ENCODE peak calls at places on chromosomes 11 and 22, in five cellular contexts. U is adrenal gland, A is tibial artery, Q is ovary, X is lower lobe of right lung. V is an unnamed sample.

GRCh38 chr11:117830674-117831351 is 6.3 kb upstream of the FXYD2 start:
- DNase-seq in A (peak; percentile 21), X (no peak), U (no peak), Q (peak; percentile 12), V (no peak)

GRCh38 chr11:103994111-103994510 is 42.3 kb upstream of the DDI1 start:
- DNase-seq in A (no peak), X (no peak), U (no peak), Q (no peak), V (no peak)

GRCh38 chr22:30830907-30831306 is 136.2 kb downstream of the OSBP2 start:
- DNase-seq in X (no peak), A (no peak), Q (no peak), U (no peak), V (no peak)

GRCh38 chr11:130223291-130223971 is 63.8 kb downstream of the ST14 start:
- DNase-seq in A (no peak), X (peak; percentile 54), U (no peak), Q (no peak), V (no peak)

GRCh38 chr11:119366690-119367620 is 14.5 kb downstream of the USP2 start:
- DNase-seq in A (no peak), X (no peak), U (no peak), Q (no peak), V (no peak)

GRCh38 chr22:41826430-41827383 is 6.2 kb upstream of the SREBF2 start:
- DNase-seq in Q (no peak), U (peak; percentile 93), X (no peak), A (no peak), V (peak; percentile 72)

GRCh38 chr11:1238767-1239595 is 16.1 kb downstream of the MUC5B start:
- DNase-seq in U (no peak), Q (no peak), A (no peak), X (no peak), V (no peak)

GRCh38 chr22:22432937-22433336 is 75.6 kb downstream of the ZNF280B start:
- DNase-seq in U (no peak), Q (no peak), X (no peak), A (no peak), V (no peak)

GRCh38 chr11:27913650-27914049 is 194.3 kb downstream of the KIF18A start:
- DNase-seq in Q (no peak), X (no peak), A (no peak), U (no peak), V (no peak)

GRCh38 chr11:41497974-41498373 is 38.5 kb upstream of the LRRC4C start:
- DNase-seq in U (no peak), A (no peak), X (no peak), Q (no peak), V (no peak)

GRCh38 chr22:30325065-30325720 is 1.5 kb downstream of the TBC1D10A start:
- DNase-seq in Q (peak; percentile 77), A (peak; percentile 85), U (peak; percentile 84), X (no peak), V (peak; percentile 28)

GRCh38 chr11:33912405-33913361 is 20.8 kb upstream of the LMO2 start:
- DNase-seq in U (peak; percentile 21), Q (no peak), X (no peak), A (peak; percentile 42), V (no peak)

GRCh38 chr11:22371188-22371587 is 33.0 kb downstream of the SLC17A6 start:
- DNase-seq in X (no peak), Q (no peak), U (no peak), A (no peak), V (no peak)

GRCh38 chr11:93784935-93785360 is 866 bp downstream of the MED17 start:
- DNase-seq in A (no peak), Q (no peak), X (no peak), U (no peak), V (no peak)

GRCh38 chr22:25749420-25750169 is 7.6 kb downstream of the MYO18B start:
- DNase-seq in U (no peak), A (no peak), Q (no peak), X (no peak), V (no peak)

GRCh38 chr11:27926981-27927481 is 180.9 kb downstream of the KIF18A start:
- DNase-seq in U (no peak), Q (no peak), A (no peak), X (no peak), V (no peak)

GRCh38 chr11:776459-777287 is 614 bp downstream of the GATD1 start:
- DNase-seq in U (peak; percentile 47), X (peak; percentile 56), Q (peak; percentile 33), A (no peak), V (peak; percentile 49)

GRCh38 chr11:97548280-97548679 is 1158.5 kb downstream of the JRKL start:
- DNase-seq in A (no peak), U (no peak), Q (no peak), X (no peak), V (no peak)

GRCh38 chr11:116312560-116313340 is 460.0 kb downstream of the BUD13 start:
- DNase-seq in Q (peak; percentile 53), A (peak; percentile 75), U (peak; percentile 95), X (peak; percentile 89), V (peak; percentile 67)

GRCh38 chr22:47143249-47143938 is 380.9 kb downstream of the TBC1D22A start:
- DNase-seq in U (no peak), Q (no peak), A (no peak), X (no peak), V (no peak)

DNA sequence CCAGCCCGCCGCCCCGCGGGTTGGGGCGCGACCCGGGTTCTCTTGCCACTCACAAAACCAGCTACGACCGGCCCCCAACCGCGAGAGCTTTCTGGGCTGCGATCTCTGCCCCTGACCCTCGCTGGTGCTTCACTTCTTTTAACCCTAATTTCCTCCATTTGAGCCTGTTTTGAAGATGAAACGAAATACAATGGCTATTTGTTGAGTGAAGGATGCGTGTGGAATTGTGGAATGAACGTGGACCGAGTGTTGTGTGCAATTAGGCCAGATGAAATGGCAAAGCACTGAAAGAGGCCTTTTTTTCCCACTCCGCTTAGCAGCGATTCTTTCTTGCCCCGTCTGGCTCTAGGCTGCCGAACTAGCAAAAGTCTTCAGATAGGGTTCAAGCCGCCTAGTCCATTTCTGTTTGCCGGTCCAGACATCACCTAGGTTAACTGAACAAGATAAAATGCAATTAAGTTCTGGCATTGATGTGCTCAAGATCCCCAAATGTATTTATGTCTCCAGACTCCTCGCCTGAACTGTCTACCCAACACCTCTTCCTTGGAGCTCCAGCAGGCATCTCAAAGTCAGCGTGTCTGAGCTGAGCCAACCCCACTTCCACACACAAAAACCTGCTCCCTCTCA is 438 bp upstream of the TMEM184B start:
- DNase-seq in U (no peak), X (no peak), Q (no peak), A (no peak), V (no peak)
- H3K27ac ChIP-seq in U (peak overlapping the region; percentile 96), X (peak overlapping the region; percentile 90), Q (peak overlapping the region; percentile 80), A (peak overlapping the region; percentile 96), V (peak overlapping the region; percentile 87)

DNA sequence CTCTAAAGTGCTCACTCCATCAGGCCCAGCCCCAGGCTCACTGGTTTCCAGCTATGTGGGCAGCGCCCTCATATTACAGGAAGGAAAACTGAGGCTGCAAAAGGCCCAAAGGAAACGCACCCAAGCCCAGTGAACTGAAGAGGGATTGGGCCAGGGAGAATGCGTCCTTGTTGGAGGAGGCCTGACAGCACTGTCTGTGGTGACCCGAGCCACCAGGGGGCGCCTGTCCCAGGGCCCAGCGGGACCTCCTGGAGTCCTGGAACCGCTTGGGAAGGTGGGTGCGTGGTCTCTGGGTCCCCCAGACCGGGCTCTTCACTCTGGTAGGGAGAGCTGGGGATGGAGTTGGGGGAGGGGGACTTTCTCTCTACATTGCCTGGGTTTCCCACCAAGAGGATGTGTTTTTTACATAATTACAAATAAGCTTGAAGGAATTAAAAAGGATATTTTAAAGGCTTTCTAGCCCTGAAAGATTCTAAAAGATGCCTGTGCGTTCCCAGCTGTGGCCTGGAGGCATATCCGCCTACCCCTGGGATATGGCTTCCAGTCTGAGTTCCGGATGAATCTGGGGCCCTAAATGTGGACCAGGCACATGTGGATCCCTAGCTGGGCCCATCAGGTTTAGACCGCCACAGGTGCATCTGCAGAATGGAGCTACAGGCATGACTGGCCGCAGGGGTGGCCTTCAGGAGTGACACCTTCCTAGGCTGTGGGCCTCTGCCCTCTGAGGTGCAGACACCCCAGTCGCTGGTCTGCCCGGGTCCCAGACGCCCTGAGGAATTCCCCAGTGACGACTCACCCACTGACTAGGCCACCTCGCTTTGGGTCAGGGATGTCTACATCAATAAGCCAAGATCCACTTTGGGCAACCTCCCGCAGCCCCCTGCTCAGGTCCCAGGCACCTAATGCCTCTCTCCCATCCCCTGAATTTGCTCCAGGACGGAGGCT is 4.2 kb downstream of the SPI1 start:
- DNase-seq in A (peak; percentile 76), X (peak; percentile 90), U (peak; percentile 90), Q (peak; percentile 85), V (peak; percentile 92)
- H3K4me3 ChIP-seq in A (no peak overlapping the region), X (peak overlapping the region; percentile 58), U (no peak overlapping the region), Q (no peak overlapping the region), V (peak overlapping the region; percentile 11)

GRCh38 chr22:48650323-48651035 is 1177.2 kb downstream of the BRD1 start:
- DNase-seq in U (no peak), X (no peak), Q (no peak), A (no peak), V (no peak)

GRCh38 chr22:48647606-48648515 is 1179.8 kb downstream of the BRD1 start:
- DNase-seq in Q (no peak), U (no peak), X (no peak), A (no peak), V (no peak)

GRCh38 chr22:48647051-48647450 is 1180.6 kb downstream of the BRD1 start:
- DNase-seq in U (no peak), X (no peak), A (no peak), Q (no peak), V (no peak)

GRCh38 chr22:48649466-48649865 is 1178.2 kb downstream of the BRD1 start:
- DNase-seq in U (no peak), Q (no peak), A (no peak), X (no peak), V (peak; percentile 50)

DNA sequence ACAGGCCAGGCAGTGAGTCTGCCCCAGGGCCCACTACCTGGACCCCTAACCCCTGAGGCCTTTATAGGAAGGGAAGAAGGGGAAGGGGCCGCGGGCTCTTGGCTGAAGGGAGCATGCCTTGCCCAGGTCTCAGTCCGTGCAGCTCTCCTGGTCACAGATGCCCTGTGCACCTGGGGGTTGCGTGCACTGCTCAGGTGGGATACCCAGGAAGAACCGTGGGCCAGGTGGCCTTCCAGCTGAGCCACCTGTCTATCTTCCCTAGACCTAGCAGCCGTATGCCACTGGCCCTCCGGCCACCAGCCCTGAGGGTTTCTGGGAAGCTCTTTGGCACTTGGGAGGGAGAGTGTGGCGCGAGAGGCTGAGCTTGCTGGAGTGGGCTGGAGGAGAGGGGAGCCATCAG is 1178.6 kb downstream of the BRD1 start:
- DNase-seq in U (no peak), A (no peak), X (no peak), Q (no peak), V (peak; percentile 30)
- TF ChIP-seq CTCF in U (no peak), A (no peak), X (no peak), Q (no peak), V (no peak)

DNA sequence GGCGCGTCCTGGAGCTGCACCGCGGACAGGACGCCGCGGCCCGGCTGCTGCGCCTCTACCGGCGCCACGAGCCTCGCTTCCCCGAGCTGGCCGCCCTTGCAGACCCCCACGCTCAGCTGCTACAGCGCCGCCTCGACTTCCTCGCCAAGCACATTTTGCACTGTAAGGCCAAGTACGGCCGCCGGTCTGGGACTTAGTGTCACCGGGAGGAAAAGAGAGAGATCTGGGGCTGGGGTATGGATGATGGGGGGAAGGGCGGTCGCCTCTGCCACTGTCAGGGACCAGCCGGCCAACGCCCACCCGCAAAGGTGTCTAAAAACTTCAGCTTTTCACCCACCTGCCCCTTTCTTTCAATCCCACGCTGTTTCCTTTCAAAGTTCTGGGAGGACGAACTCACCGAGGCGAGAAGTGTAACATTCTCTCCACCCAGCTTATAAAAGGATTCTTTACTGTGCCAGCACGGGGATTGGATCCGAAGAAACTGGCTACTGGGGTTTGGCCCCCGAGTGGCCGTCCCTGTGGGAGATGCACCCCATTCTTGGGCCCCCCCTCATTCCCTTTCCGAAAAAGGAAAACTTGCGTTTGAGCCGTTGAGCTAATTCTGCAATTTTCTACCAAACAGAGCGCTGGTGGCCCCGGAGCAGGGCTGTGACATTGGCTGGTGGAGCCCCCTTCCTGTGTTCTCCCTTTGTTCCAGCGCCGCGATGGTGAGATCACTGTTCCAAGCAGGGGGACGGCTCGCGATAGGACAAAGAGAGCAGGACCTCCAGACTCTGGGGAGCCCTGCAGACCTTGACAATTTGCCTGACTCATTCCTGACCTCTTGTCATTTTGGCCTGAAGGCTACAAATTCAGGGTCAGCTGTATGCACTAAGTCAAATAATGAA is 1.7 kb downstream of the FJX1 start:
- DNase-seq in U (peak; percentile 30), Q (peak; percentile 24), A (no peak), X (peak; percentile 46), V (peak; percentile 24)
- H3K27ac ChIP-seq in U (peak overlapping the region; percentile 27), Q (no peak overlapping the region), A (no peak overlapping the region), X (no peak overlapping the region), V (no peak overlapping the region)